ENCODE peak calls at places on chromosomes 3 and 15, in ten cellular contexts. Z, L, G, J, U, O, K, Y, A and Q are unnamed samples.
A peak's percentile ranks its signal among the peaks of the same experiment; 100 is the strongest.

GRCh38 chr3:9500108-9501050 is 53.2 kb downstream of the LHFPL4 start:
- DNase-seq in O (peak; percentile 66), Y (no peak), U (no peak), A (no peak), J (peak; percentile 67), G (peak; percentile 53), K (peak; percentile 54), L (no peak), Z (peak; percentile 56), Q (peak; percentile 76)

GRCh38 chr15:58546635-58547627 is 115.1 kb downstream of the LIPC start:
- DNase-seq in A (peak; percentile 77), Y (peak; percentile 76), J (peak; percentile 99), O (no peak), L (no peak), Z (peak; percentile 88), G (peak; percentile 64), U (peak; percentile 62), K (peak; percentile 91), Q (peak; percentile 80)

GRCh38 chr15:43266834-43267233 is at the start of gene TGM5:
- DNase-seq in J (no peak), U (no peak), G (no peak), K (no peak), Z (peak; percentile 70), O (no peak), L (no peak), Y (no peak), A (no peak), Q (peak; percentile 94)

GRCh38 chr15:31476411-31476810 is 149.8 kb downstream of the KLF13 start:
- DNase-seq in Y (no peak), J (no peak), L (no peak), O (no peak), U (no peak), Z (no peak), A (peak; percentile 40), G (no peak), K (no peak), Q (no peak)

GRCh38 chr3:36606871-36607765 is 157.2 kb downstream of the DCLK3 start:
- DNase-seq in Z (no peak), J (no peak), O (no peak), L (no peak), A (no peak), U (no peak), Y (peak; percentile 34), K (no peak), G (no peak), Q (no peak)

GRCh38 chr15:74777769-74778598 is 3.9 kb upstream of the CSK start:
- DNase-seq in U (no peak), G (no peak), A (no peak), Y (no peak), K (no peak), Z (no peak), L (no peak), O (peak; percentile 23), J (no peak), Q (no peak)

GRCh38 chr15:70604671-70605070 is 158.7 kb downstream of the UACA start:
- DNase-seq in J (peak; percentile 47), L (no peak), Z (no peak), K (peak; percentile 37), G (no peak), O (no peak), A (no peak), Y (no peak), U (no peak), Q (peak; percentile 41)

GRCh38 chr3:72490688-72491430 is 357.4 kb downstream of the SHQ1 start:
- DNase-seq in A (no peak), Z (no peak), G (no peak), K (no peak), L (no peak), Y (no peak), J (no peak), O (no peak), U (no peak), Q (no peak)

GRCh38 chr3:49025793-49026520 is 3.2 kb downstream of the IMPDH2 start:
- DNase-seq in U (no peak), Y (no peak), K (no peak), G (no peak), Z (no peak), A (no peak), J (no peak), O (no peak), L (no peak), Q (no peak)

GRCh38 chr3:101695779-101696372 is 9.4 kb upstream of the RPL24 start:
- DNase-seq in Z (peak; percentile 47), A (no peak), U (no peak), K (peak; percentile 53), Y (no peak), G (no peak), J (peak; percentile 85), O (peak; percentile 45), L (no peak), Q (peak; percentile 55)

GRCh38 chr15:83709246-83709645 is 55.3 kb downstream of the ADAMTSL3 start:
- DNase-seq in K (peak; percentile 38), J (peak; percentile 70), Y (no peak), U (no peak), O (no peak), L (no peak), A (no peak), G (peak; percentile 14), Z (no peak), Q (no peak)

GRCh38 chr15:58483316-58483715 is 51.5 kb downstream of the LIPC start:
- DNase-seq in K (no peak), J (no peak), Z (no peak), A (no peak), O (no peak), L (no peak), G (no peak), U (no peak), Y (no peak), Q (no peak)

GRCh38 chr3:152236741-152237140 is 32.0 kb upstream of the MBNL1 start:
- DNase-seq in U (no peak), L (no peak), O (no peak), Y (peak; percentile 47), J (no peak), A (no peak), K (peak; percentile 61), Z (no peak), G (peak; percentile 45), Q (no peak)

DNA sequence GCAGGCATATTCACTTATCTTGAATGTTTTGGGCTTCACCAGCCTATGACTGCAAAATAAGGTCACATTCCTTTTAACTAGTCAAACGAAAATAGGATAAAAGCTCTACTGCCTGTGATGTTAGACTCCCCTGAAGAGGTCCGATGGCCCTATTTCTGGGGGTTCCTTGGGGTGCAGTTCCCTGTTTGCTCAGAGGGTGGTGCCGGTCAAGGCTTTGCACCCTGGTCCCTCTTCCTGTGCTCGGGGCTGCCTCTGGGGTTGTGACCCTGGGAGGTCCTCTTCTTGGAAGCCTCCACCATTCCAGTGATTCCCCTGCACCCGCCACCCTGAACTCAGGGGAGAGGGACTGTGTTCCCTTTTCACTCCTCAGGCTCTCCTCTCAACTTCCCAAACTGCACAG is 86.7 kb upstream of the ANKRD34C start:
- DNase-seq in A (no peak), L (no peak), U (no peak), G (no peak), O (no peak), K (no peak), Y (no peak), Z (no peak), J (no peak), Q (no peak)
- TF ChIP-seq CTCF in A (no peak), L (no peak), U (peak; percentile 10), G (no peak), O (no peak), K (no peak), Y (no peak), Z (no peak), J (peak; percentile 17), Q (no peak)

DNA sequence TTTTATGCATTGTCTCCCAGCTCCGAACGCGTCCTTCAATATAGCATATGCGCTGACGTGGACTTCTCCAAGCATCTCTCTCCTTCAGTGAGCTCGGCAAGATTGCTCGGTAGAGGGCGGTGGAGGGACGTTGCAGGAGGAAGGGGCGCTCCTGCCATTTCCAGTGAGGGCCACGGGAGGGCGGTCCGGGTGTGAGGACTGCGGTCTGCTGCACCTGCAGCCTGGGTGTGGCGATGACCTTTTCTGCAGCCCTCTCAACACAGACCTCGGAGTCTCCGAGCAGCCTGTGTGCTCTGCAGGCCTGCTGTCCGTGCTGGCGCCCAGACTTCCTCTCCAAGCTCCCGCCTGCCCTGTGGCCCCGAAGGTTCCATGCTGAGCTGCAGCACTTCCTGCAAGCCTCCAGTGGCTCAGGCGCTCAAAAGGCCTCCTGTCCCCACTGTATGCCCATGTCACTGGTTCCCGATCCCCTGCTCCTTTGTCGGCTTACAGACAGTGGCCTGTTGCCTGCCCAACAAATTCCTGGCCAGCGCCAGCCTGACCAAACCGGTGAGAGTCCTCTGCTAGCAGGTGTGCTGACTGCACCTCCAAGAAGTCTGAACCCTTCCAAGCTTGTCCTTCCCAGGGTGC is 8.9 kb upstream of the RTP3 start:
- DNase-seq in O (peak; percentile 97), A (peak; percentile 89), G (peak; percentile 80), Y (peak; percentile 55), L (peak; percentile 82), J (peak; percentile 93), Z (peak; percentile 94), K (peak; percentile 87), U (peak; percentile 67), Q (peak; percentile 90)
- H3K4me3 ChIP-seq in O (no peak overlapping the region), A (no peak overlapping the region), G (no peak overlapping the region), Y (no peak overlapping the region), L (no peak overlapping the region), J (no peak overlapping the region), Z (no peak overlapping the region), K (no peak overlapping the region), U (no peak overlapping the region), Q (no peak overlapping the region)

DNA sequence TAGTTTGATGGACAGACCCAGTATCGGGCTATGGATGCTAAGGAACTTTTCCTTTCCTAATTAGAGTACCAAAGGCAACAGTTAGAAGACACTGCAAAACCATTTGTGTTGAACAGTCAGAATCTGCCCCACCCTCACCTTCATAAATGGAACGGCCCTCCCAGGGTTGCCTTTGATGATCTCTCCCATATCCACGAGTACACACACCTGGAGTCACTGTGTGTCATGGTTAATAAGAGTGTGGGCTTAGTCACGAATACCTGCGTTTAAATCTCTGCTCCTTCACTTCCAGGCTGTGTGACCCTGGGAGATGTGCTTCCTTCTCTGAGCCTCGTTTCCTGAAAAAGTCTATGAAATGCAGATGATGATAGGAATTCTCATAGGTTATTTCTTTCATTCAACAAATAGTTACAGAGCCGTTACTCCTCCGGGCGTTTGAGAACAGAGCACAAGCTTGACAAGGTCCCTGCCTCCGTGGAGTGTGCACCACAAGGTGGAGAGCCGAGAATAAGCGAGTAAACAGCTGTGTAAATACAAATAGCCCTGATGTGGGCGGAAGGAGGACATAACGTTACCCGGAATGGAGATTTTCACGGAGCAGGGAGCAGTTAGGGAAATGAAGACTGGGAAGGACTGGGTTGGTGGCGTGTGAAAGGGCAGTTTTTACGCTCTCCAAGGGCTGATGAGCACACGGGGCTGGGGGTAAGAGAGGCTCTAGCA is 6.7 kb downstream of the SLC51A start:
- DNase-seq in K (no peak), O (no peak), Z (no peak), Y (no peak), G (no peak), J (no peak), L (no peak), A (no peak), U (no peak), Q (peak; percentile 74)
- TF ChIP-seq CTCF in K (no peak), O (no peak), Z (no peak), Y (no peak), G (no peak), J (no peak), L (no peak), A (no peak), U (no peak), Q (no peak)

DNA sequence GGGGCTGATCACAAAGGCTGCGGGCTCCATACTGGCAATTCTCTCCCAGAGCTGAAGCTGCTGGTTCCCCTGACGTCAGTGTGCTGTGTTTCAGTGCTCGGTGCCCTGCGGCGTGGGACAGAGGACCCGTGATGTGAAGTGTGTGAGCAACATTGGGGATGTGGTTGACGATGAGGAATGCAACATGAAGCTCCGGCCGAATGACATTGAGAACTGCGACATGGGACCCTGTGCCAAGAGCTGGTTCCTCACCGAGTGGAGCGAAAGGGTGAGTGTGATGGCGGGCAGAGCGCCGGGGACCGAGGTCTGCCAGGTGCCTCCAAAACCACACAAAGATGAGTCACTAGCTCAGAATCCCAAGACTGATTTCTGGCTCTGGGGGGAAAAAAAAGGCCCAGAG is 62.0 kb upstream of the NR2E3 start:
- DNase-seq in Z (peak; percentile 77), J (peak; percentile 64), A (no peak), U (no peak), Y (no peak), O (no peak), G (no peak), K (peak; percentile 42), L (no peak), Q (peak; percentile 57)
- H3K4me3 ChIP-seq in Z (no peak overlapping the region), J (no peak overlapping the region), A (no peak overlapping the region), U (no peak overlapping the region), Y (no peak overlapping the region), O (no peak overlapping the region), G (no peak overlapping the region), K (no peak overlapping the region), L (no peak overlapping the region), Q (no peak overlapping the region)